ENCODE peak calls at places on chromosomes 11 and 22, in ten cellular contexts. F, C, W, Y, B, U, S, V, I and R are unnamed samples.

GRCh38 chr22:30712094-30712493 is 17.4 kb downstream of the OSBP2 start:
- DNase-seq in F (no peak), C (no peak), W (no peak), Y (no peak), B (no peak), U (no peak), S (no peak), V (no peak), I (no peak), R (no peak)

GRCh38 chr11:117010808-117011540 is 87.3 kb downstream of the SIK3 start:
- DNase-seq in F (no peak), C (no peak), W (no peak), Y (no peak), B (no peak), U (peak), S (no peak), V (no peak), I (no peak), R (no peak)

GRCh38 chr11:17972987-17973386 is 39.9 kb downstream of the SERGEF start:
- DNase-seq in F (no peak), C (no peak), W (peak), Y (peak), B (peak), U (peak), S (peak), V (peak), I (no peak), R (peak)

GRCh38 chr11:128026596-128026995 is 560.8 kb downstream of the ETS1 start:
- DNase-seq in F (no peak), C (no peak), W (no peak), Y (no peak), B (no peak), U (peak), S (no peak), V (no peak), I (no peak), R (no peak)

GRCh38 chr11:127273593-127274327 is 273.2 kb upstream of the KIRREL3 start:
- DNase-seq in F (peak), C (no peak), W (no peak), Y (no peak), B (no peak), U (no peak), S (no peak), V (no peak), I (no peak), R (no peak)

GRCh38 chr11:95058622-95059021 is 8.1 kb upstream of the SRSF8 start:
- DNase-seq in F (peak), C (no peak), W (no peak), Y (no peak), B (no peak), U (no peak), S (no peak), V (no peak), I (no peak), R (no peak)

GRCh38 chr22:18101536-18101935 is 9.1 kb upstream of the TUBA8 start:
- DNase-seq in F (no peak), C (no peak), W (no peak), Y (no peak), B (no peak), U (no peak), S (no peak), V (no peak), I (no peak), R (no peak)

GRCh38 chr11:102783720-102784119 is 3.3 kb upstream of the MMP10 start:
- DNase-seq in F (no peak), C (no peak), W (no peak), Y (no peak), B (no peak), U (no peak), S (no peak), V (no peak), I (no peak), R (no peak)

GRCh38 chr22:20237480-20238440 is 30.4 kb downstream of the RTN4R start:
- DNase-seq in F (no peak), C (no peak), W (no peak), Y (no peak), B (no peak), U (no peak), S (no peak), V (no peak), I (no peak), R (peak)

GRCh38 chr11:16799890-16800289 is 61.4 kb downstream of the C11orf58 start:
- DNase-seq in F (no peak), C (no peak), W (no peak), Y (no peak), B (no peak), U (no peak), S (no peak), V (no peak), I (no peak), R (no peak)

GRCh38 chr11:6319879-6320410 is 356 bp downstream of the CAVIN3 start:
- DNase-seq in F (peak), C (peak), W (peak), Y (peak), B (peak), U (peak), S (no peak), V (peak), I (no peak), R (peak)

GRCh38 chr11:88174627-88175003 is 628 bp downstream of the RAB38 start:
- DNase-seq in F (no peak), C (peak), W (peak), Y (peak), B (peak), U (peak), S (no peak), V (no peak), I (no peak), R (peak)
- H3K4me3 ChIP-seq in F (peak), C (peak), W (peak), Y (peak), B (peak), U (peak), S (peak), V (peak), I (peak), R (peak)

GRCh38 chr11:74989269-74989655 is 529 bp downstream of the NEU3 start:
- DNase-seq in F (no peak), C (no peak), W (no peak), Y (no peak), B (no peak), U (peak), S (no peak), V (peak), I (no peak), R (no peak)
- TF ChIP-seq EP300 in F (no peak), C (no peak), W (no peak), Y (no peak), B (no peak), U (no peak), S (no peak), V (no peak), I (no peak), R (no peak)

GRCh38 chr11:1855886-1856265 is 3.0 kb downstream of the LSP1 start:
- DNase-seq in F (no peak), C (no peak), W (no peak), Y (no peak), B (no peak), U (no peak), S (no peak), V (no peak), I (no peak), R (no peak)
- H3K4me3 ChIP-seq in F (no peak), C (peak), W (no peak), Y (no peak), B (no peak), U (no peak), S (no peak), V (no peak), I (peak), R (no peak)

GRCh38 chr11:121326230-121326629 is 33.7 kb downstream of the SC5D start:
- DNase-seq in F (no peak), C (no peak), W (no peak), Y (no peak), B (no peak), U (no peak), S (no peak), V (no peak), I (no peak), R (no peak)

GRCh38 chr11:121328213-121328966 is 35.8 kb downstream of the SC5D start:
- DNase-seq in F (peak), C (no peak), W (no peak), Y (no peak), B (no peak), U (no peak), S (no peak), V (no peak), I (no peak), R (no peak)

GRCh38 chr11:121330614-121331435 is 38.3 kb downstream of the SC5D start:
- DNase-seq in F (no peak), C (no peak), W (no peak), Y (no peak), B (no peak), U (no peak), S (no peak), V (no peak), I (no peak), R (no peak)

GRCh38 chr11:121329786-121330395 is 37.3 kb downstream of the SC5D start:
- DNase-seq in F (no peak), C (no peak), W (no peak), Y (no peak), B (no peak), U (no peak), S (no peak), V (no peak), I (no peak), R (no peak)

GRCh38 chr11:121328967-121329653 is 36.5 kb downstream of the SC5D start:
- DNase-seq in F (peak), C (no peak), W (no peak), Y (no peak), B (no peak), U (no peak), S (no peak), V (no peak), I (no peak), R (no peak)
- TF ChIP-seq EP300 in F (no peak), C (no peak), W (no peak), Y (no peak), B (no peak), U (no peak), S (no peak), V (no peak), I (no peak), R (no peak)

GRCh38 chr11:1572200-1573076 is at the start of gene DUSP8:
- DNase-seq in F (peak), C (peak), W (peak), Y (peak), B (peak), U (peak), S (peak), V (peak), I (no peak), R (peak)

GRCh38 chr11:1573077-1573846 is 1.2 kb upstream of the DUSP8 start:
- DNase-seq in F (no peak), C (peak), W (peak), Y (peak), B (no peak), U (peak), S (peak), V (peak), I (no peak), R (no peak)

GRCh38 chr11:1571760-1572199 is 291 bp downstream of the DUSP8 start:
- DNase-seq in F (no peak), C (no peak), W (no peak), Y (no peak), B (no peak), U (no peak), S (no peak), V (no peak), I (no peak), R (no peak)

GRCh38 chr11:1574256-1575242 is 2.5 kb upstream of the DUSP8 start:
- DNase-seq in F (no peak), C (peak), W (peak), Y (peak), B (no peak), U (peak), S (peak), V (peak), I (no peak), R (peak)

GRCh38 chr11:1573847-1574255 is 1.8 kb upstream of the DUSP8 start:
- DNase-seq in F (no peak), C (peak), W (peak), Y (peak), B (no peak), U (peak), S (peak), V (peak), I (no peak), R (no peak)
- H3K4me3 ChIP-seq in F (peak), C (peak), W (peak), Y (peak), B (peak), U (peak), S (no peak), V (peak), I (no peak), R (peak)

GRCh38 chr11:727859-728748 is 19.2 kb upstream of the TALDO1 start:
- DNase-seq in F (no peak), C (peak), W (peak), Y (peak), B (peak), U (peak), S (peak), V (peak), I (no peak), R (peak)
- TF ChIP-seq EP300 in F (no peak), C (no peak), W (no peak), Y (no peak), B (peak), U (no peak), S (no peak), V (no peak), I (no peak), R (no peak)

GRCh38 chr11:62677709-62678108 is 1.2 kb downstream of the UBXN1 start:
- DNase-seq in F (no peak), C (no peak), W (no peak), Y (no peak), B (no peak), U (no peak), S (no peak), V (no peak), I (no peak), R (no peak)
- H3K4me3 ChIP-seq in F (peak), C (peak), W (no peak), Y (peak), B (peak), U (peak), S (peak), V (peak), I (peak), R (no peak)

DNA sequence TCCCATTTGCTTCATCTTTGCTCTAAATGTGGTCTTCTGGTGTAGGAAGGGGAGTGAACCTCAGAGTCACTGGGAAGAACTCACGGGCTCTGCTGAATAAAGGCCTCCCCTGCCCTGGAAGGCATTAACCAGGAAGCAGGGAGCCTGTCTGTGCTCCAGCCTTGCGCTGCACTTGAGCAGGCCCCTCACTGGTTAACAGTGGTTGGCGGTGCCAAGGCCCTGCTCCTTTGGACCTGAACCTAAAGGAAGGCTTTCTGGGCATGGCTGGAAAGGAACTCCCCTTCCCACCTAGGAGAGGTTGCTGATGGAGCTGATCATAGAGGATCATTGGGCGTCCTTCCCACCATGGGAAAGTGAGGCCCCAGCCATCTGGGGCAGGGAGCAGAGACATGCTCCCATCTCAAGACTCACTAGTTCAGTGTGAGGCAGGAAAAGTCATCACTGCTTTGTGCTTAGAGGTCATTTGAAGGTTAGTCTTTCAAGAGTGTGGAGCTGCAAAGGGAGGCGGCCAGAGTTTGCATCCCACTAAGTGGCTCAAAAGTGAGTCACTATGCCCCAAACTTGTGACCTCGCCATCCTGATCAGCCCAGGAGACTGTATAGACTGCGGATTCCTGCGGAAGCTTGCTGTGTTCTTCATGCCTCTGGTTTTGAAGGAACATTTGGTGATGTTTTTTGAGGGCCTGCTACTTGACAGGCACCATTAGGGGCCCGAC is 50.4 kb downstream of the DBX1 start:
- DNase-seq in F (no peak), C (no peak), W (no peak), Y (no peak), B (no peak), U (no peak), S (no peak), V (no peak), I (no peak), R (no peak)
- TF ChIP-seq EP300 in F (no peak), C (no peak), W (no peak), Y (no peak), B (no peak), U (no peak), S (no peak), V (no peak), I (no peak), R (no peak)

DNA sequence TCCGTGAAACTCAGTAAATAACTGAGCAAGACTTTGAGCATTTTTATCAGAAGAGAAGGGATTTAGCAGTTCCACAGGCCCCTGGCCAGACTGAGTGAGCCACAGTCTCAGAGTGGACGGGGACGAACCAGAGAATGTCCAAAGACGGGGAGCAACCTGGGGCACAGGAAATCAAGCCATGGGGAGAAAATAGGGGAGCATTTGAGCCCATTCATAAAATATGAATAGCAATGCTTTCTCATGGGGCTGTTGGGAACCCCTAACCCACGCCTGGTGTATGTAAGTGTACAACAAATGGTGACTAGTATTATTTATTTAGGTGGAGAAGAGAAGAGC is 3.6 kb upstream of the VSIG10L2 start:
- DNase-seq in F (no peak), C (no peak), W (no peak), Y (no peak), B (no peak), U (no peak), S (no peak), V (no peak), I (no peak), R (no peak)
- H3K4me3 ChIP-seq in F (no peak), C (no peak), W (no peak), Y (no peak), B (no peak), U (no peak), S (no peak), V (no peak), I (no peak), R (no peak)

DNA sequence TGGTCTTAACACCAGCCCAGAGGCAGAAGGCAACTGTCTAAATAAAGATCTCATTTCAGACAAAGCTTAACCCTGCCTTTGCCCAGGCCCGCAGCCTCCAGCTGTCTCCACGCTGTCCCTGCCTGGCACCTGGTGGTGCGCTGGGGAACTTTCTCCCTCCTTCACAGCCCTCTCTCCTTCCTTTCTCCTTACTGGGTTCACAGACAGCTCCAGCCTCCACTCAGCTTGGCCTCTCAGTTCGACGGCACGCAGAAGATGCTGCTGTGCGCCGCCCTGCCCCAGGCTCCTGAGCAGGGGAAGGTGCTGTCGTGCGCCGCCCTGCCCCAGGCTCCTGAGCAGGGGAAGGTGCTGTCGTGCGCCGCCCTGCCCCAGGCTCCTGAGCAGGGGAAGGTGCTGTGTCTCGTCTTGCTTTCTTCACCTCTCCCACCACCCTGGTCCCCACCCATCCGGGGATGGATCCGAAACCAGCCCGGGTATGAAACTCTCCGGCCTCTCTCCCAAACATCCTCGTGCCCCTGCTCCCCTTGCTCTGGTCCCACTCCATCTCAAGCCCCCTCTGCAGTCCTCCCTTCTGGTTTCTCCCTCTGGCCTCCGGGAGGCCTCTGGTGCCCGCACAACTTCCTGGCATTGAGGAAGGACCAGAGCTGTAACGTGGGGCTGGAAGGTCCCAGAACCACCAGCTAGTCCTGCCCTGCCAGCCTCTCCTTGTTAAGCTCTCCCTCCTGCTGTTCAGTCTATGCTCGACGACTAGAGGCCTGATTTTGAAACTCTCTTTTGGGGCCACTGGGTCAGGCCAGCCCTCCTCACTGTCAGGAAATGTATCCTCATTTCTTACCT is 22.9 kb upstream of the JAM3 start:
- DNase-seq in F (no peak), C (no peak), W (no peak), Y (peak), B (no peak), U (no peak), S (no peak), V (peak), I (no peak), R (no peak)
- TF ChIP-seq EP300 in F (no peak), C (no peak), W (no peak), Y (no peak), B (no peak), U (no peak), S (no peak), V (no peak), I (no peak), R (no peak)